ENCODE peak calls at places on chromosome 16, in four cellular contexts. C, J, X and Z are unnamed samples.

GRCh38 chr16:1223355-1224214 is 1.5 kb downstream of the TPSG1 start:
- DNase-seq in C (no peak), J (no peak), X (no peak), Z (no peak)

GRCh38 chr16:57518922-57519321 is 17.4 kb downstream of the CCDC102A start:
- DNase-seq in C (no peak), J (no peak), X (no peak), Z (no peak)

GRCh38 chr16:10172848-10173655 is 9.2 kb downstream of the GRIN2A start:
- DNase-seq in C (peak), J (peak), X (peak), Z (no peak)

GRCh38 chr16:64648282-64648681 is 473.6 kb downstream of the CDH11 start:
- DNase-seq in C (no peak), J (no peak), X (no peak), Z (no peak)

GRCh38 chr16:76910931-76911330 is 280.1 kb upstream of the MON1B start:
- DNase-seq in C (no peak), J (no peak), X (no peak), Z (no peak)

GRCh38 chr16:57711331-57711730 is 16.7 kb downstream of the DRC7 start:
- DNase-seq in C (no peak), J (no peak), X (no peak), Z (no peak)

GRCh38 chr16:78773316-78773715 is 673.9 kb downstream of the WWOX start:
- DNase-seq in C (peak), J (no peak), X (no peak), Z (no peak)

GRCh38 chr16:57304169-57305061 is 19.9 kb upstream of the PLLP start:
- DNase-seq in C (no peak), J (peak), X (no peak), Z (no peak)

GRCh38 chr16:86924537-86924936 is 346.2 kb downstream of the FOXL1 start:
- DNase-seq in C (no peak), J (no peak), X (no peak), Z (no peak)

GRCh38 chr16:8915722-8916321 is 33.7 kb downstream of the LITAFD start:
- DNase-seq in C (no peak), J (no peak), X (no peak), Z (no peak)

GRCh38 chr16:11165349-11165748 is 90.7 kb downstream of the SOCS1 start:
- DNase-seq in C (no peak), J (no peak), X (peak), Z (no peak)

GRCh38 chr16:76474048-76474447 is 196.8 kb downstream of the CNTNAP4 start:
- DNase-seq in C (peak), J (no peak), X (no peak), Z (no peak)

GRCh38 chr16:86892509-86892908 is 314.2 kb downstream of the FOXL1 start:
- DNase-seq in C (no peak), J (no peak), X (no peak), Z (no peak)

GRCh38 chr16:22132801-22133200 is 29.5 kb upstream of the SDR42E2 start:
- DNase-seq in C (no peak), J (no peak), X (no peak), Z (no peak)

GRCh38 chr16:50925758-50926357 is 184.0 kb downstream of the CYLD start:
- DNase-seq in C (no peak), J (no peak), X (no peak), Z (no peak)

GRCh38 chr16:14119799-14120198 is 48.7 kb downstream of the MRTFB start:
- DNase-seq in C (no peak), J (no peak), X (no peak), Z (no peak)

GRCh38 chr16:74896389-74897370 is 88.2 kb downstream of the WDR59 start:
- DNase-seq in C (no peak), J (no peak), X (no peak), Z (no peak)

GRCh38 chr16:14301150-14302030 is 230.3 kb downstream of the MRTFB start:
- DNase-seq in C (peak), J (no peak), X (peak), Z (no peak)

GRCh38 chr16:21033707-21034106 is 116.9 kb downstream of the DNAH3 start:
- DNase-seq in C (no peak), J (no peak), X (no peak), Z (no peak)

GRCh38 chr16:14097182-14097951 is 26.2 kb downstream of the MRTFB start:
- DNase-seq in C (no peak), J (no peak), X (no peak), Z (no peak)

GRCh38 chr16:1364510-1364909 is 12.8 kb downstream of the GNPTG start:
- DNase-seq in C (no peak), J (no peak), X (no peak), Z (no peak)

GRCh38 chr16:78490847-78491246 is 391.4 kb downstream of the WWOX start:
- DNase-seq in C (no peak), J (no peak), X (no peak), Z (no peak)

GRCh38 chr16:24906199-24906808 is 60.5 kb downstream of the SLC5A11 start:
- DNase-seq in C (peak), J (no peak), X (no peak), Z (peak)

GRCh38 chr16:67163903-67164558 is 514 bp upstream of the HSF4 start:
- DNase-seq in C (peak), J (no peak), X (no peak), Z (no peak)
- TF ChIP-seq EZH2 in C (peak), J (no peak), X (no peak), Z (no peak)

GRCh38 chr16:84647830-84648594 is at the start of gene KLHL36:
- DNase-seq in C (peak), J (no peak), X (peak), Z (no peak)
- TF ChIP-seq POLR2AphosphoS5 in C (peak), J (no peak), X (no peak), Z (no peak)

GRCh38 chr16:31177136-31177535 is 2.8 kb upstream of the FUS start:
- DNase-seq in C (no peak), J (no peak), X (no peak), Z (no peak)
- TF ChIP-seq EZH2 in C (no peak), J (no peak), X (no peak), Z (no peak)

GRCh38 chr16:88716201-88716600 is 9.9 kb downstream of the CTU2 start:
- DNase-seq in C (no peak), J (no peak), X (no peak), Z (no peak)
- TF ChIP-seq POLR2AphosphoS5 in C (no peak), J (no peak), X (no peak), Z (no peak)

GRCh38 chr16:59748531-59748930 is 1014.4 kb upstream of the GOT2 start:
- DNase-seq in C (peak), J (no peak), X (no peak), Z (no peak)
- TF ChIP-seq EZH2 in C (no peak), J (no peak), X (no peak), Z (no peak)

GRCh38 chr16:27450836-27451341 is 48.9 kb downstream of the IL21R start:
- DNase-seq in C (no peak), J (peak), X (no peak), Z (no peak)
- TF ChIP-seq POLR2AphosphoS5 in C (no peak), J (peak), X (no peak), Z (no peak)

GRCh38 chr16:3190949-3191353 is 2.9 kb downstream of the OR1F1 start:
- DNase-seq in C (no peak), J (no peak), X (no peak), Z (no peak)

GRCh38 chr16:3189869-3190268 is 1.9 kb downstream of the OR1F1 start:
- DNase-seq in C (no peak), J (no peak), X (no peak), Z (no peak)

GRCh38 chr16:3187798-3188674 is at the start of gene OR1F1:
- DNase-seq in C (peak), J (no peak), X (peak), Z (peak)

GRCh38 chr16:3188675-3188924 is 596 bp downstream of the OR1F1 start:
- DNase-seq in C (no peak), J (no peak), X (no peak), Z (no peak)

GRCh38 chr16:3188925-3189825 is 1.2 kb downstream of the OR1F1 start:
- DNase-seq in C (peak), J (no peak), X (peak), Z (peak)
- TF ChIP-seq EZH2 in C (no peak), J (no peak), X (no peak), Z (no peak)

DNA sequence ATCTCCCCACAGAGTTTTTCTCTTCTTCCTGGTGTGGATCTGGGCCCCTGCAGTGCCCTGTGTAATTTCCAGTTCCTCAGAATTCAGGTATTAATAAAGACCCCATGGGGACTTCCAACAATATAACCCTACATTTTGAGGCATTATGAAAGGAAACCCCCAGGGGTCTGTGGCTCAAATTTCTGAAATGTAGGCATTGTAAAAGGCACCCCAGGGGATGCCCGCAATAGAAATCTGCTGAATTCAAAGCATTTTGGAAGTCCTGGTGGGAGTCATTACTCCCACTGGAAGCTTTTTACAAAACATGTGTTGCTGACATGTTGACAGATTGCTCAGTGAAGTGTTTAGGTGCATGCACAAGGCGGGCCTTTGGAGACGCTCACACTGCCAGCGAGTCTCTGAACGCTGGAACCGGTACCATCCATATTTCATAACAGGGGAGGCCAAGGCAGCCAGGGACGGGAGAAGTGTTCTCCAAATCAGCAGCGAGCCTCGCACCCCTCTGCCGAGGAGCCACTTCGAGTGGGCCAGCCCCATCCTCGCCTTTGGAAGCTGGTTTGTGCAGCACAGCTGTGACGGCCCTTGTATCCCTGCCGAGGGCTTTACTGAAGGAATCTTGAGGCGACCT is 153.9 kb downstream of the ZNF423 start:
- DNase-seq in C (peak), J (no peak), X (no peak), Z (peak)
- TF ChIP-seq POLR2AphosphoS5 in C (no peak), J (no peak), X (no peak), Z (peak)

GRCh38 chr16:28621756-28622155 is 11.9 kb upstream of the SULT1A1 start:
- DNase-seq in C (no peak), J (no peak), X (no peak), Z (no peak)

DNA sequence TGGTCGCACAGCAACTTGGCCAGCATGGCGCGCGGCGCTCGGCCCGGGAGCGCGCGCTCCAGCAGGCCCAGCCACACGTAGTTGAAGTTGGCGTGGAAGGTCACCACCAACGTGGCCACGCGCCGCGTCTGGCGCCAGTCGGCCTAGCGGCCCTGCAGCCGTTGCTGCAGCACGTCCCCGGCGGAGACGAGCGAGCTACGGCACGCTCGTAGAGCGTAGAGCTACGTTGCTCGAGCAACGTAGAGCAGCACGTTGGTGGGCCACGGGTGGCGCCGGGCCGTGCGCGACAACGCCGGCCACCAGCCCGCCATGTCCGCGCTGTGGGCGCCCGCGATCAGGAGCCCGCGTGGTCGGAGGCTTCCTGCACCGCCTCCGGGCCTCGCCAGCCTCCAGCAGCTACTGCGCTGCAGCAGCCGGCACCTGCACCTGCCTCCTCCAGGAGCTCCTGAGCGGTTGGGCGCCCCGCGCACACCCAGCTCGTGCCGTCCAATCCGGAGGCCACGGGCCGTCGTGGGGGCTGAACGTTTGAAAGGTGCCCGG is 13.4 kb upstream of the SULT1A1 start:
- DNase-seq in C (peak), J (no peak), X (no peak), Z (no peak)
- TF ChIP-seq EZH2 in C (no peak), J (no peak), X (no peak), Z (no peak)